ENCODE peak calls at places on chromosomes 6 and 20, in four cellular contexts. A is HepG2, X is K562, N is GM12878. W is an unnamed sample.

GRCh38 chr6:78513856-78514255 is 353.5 kb upstream of the IRAK1BP1 start:
- DNase-seq in A (no peak), X (no peak), N (no peak), W (no peak)

GRCh38 chr6:41630069-41630468 is 8.2 kb upstream of the MDFI start:
- DNase-seq in A (no peak), X (no peak), N (no peak), W (no peak)

GRCh38 chr6:20610636-20611200 is 76.5 kb downstream of the CDKAL1 start:
- DNase-seq in A (no peak), X (no peak), N (no peak), W (no peak)

GRCh38 chr20:21315138-21315537 is 12.0 kb downstream of the XRN2 start:
- DNase-seq in A (no peak), X (no peak), N (no peak), W (no peak)

GRCh38 chr20:33433875-33434274 is 9.7 kb downstream of the SNTA1 start:
- DNase-seq in A (no peak), X (no peak), N (no peak), W (no peak)

GRCh38 chr20:16477632-16478031 is 95.6 kb downstream of the KIF16B start:
- DNase-seq in A (peak), X (no peak), N (no peak), W (no peak)

GRCh38 chr20:33158637-33159385 is 9.1 kb upstream of the BPIFA2 start:
- DNase-seq in A (no peak), X (no peak), N (no peak), W (no peak)

GRCh38 chr6:165774903-165775608 is 112.0 kb upstream of the PDE10A start:
- DNase-seq in A (peak), X (no peak), N (no peak), W (no peak)

GRCh38 chr20:10060223-10060622 is 25.4 kb downstream of the ANKEF1 start:
- DNase-seq in A (no peak), X (no peak), N (no peak), W (no peak)

GRCh38 chr20:50394569-50394968 is 115.6 kb upstream of the PTPN1 start:
- DNase-seq in A (no peak), X (no peak), N (peak), W (no peak)

GRCh38 chr6:30884521-30885480 is 482 bp downstream of the DDR1 start:
- DNase-seq in A (no peak), X (peak), N (no peak), W (peak)

GRCh38 chr6:100202417-100203194 is 208.6 kb upstream of the MCHR2 start:
- DNase-seq in A (no peak), X (no peak), N (no peak), W (no peak)

GRCh38 chr6:132888701-132889100 is 74.3 kb downstream of the RPS12 start:
- DNase-seq in A (no peak), X (no peak), N (no peak), W (no peak)

GRCh38 chr6:111662794-111663231 is 57.1 kb upstream of the TRAF3IP2 start:
- DNase-seq in A (no peak), X (no peak), N (no peak), W (no peak)

GRCh38 chr20:57576942-57577550 is 16.1 kb downstream of the PCK1 start:
- DNase-seq in A (no peak), X (no peak), N (no peak), W (no peak)

GRCh38 chr20:53652090-53652858 is 58.6 kb upstream of the ZNF217 start:
- DNase-seq in A (peak), X (peak), N (peak), W (no peak)

GRCh38 chr20:33940701-33941100 is 53.0 kb upstream of the RALY start:
- DNase-seq in A (no peak), X (no peak), N (no peak), W (no peak)

GRCh38 chr6:45710304-45710821 is 305.3 kb downstream of the CLIC5 start:
- DNase-seq in A (no peak), X (no peak), N (peak), W (no peak)

GRCh38 chr6:166556336-166556735 is 30.1 kb downstream of the RAMACL start:
- DNase-seq in A (no peak), X (no peak), N (no peak), W (no peak)

GRCh38 chr20:1857403-1857941 is 37.7 kb upstream of the SIRPA start:
- DNase-seq in A (no peak), X (no peak), N (no peak), W (no peak)

GRCh38 chr6:125014157-125014957 is 52.1 kb downstream of the RNF217 start:
- DNase-seq in A (no peak), X (no peak), N (no peak), W (no peak)

GRCh38 chr20:38242848-38243449 is 17.6 kb downstream of the KIAA1755 start:
- DNase-seq in A (peak), X (peak), N (no peak), W (peak)

GRCh38 chr6:147285087-147285855 is 81.1 kb downstream of the STXBP5 start:
- DNase-seq in A (peak), X (peak), N (no peak), W (no peak)

GRCh38 chr6:4936681-4937041 is 67.2 kb downstream of the RPP40 start:
- DNase-seq in A (peak), X (peak), N (no peak), W (no peak)

GRCh38 chr6:151257984-151258445 is 18.2 kb downstream of the AKAP12 start:
- DNase-seq in A (no peak), X (no peak), N (no peak), W (no peak)

DNA sequence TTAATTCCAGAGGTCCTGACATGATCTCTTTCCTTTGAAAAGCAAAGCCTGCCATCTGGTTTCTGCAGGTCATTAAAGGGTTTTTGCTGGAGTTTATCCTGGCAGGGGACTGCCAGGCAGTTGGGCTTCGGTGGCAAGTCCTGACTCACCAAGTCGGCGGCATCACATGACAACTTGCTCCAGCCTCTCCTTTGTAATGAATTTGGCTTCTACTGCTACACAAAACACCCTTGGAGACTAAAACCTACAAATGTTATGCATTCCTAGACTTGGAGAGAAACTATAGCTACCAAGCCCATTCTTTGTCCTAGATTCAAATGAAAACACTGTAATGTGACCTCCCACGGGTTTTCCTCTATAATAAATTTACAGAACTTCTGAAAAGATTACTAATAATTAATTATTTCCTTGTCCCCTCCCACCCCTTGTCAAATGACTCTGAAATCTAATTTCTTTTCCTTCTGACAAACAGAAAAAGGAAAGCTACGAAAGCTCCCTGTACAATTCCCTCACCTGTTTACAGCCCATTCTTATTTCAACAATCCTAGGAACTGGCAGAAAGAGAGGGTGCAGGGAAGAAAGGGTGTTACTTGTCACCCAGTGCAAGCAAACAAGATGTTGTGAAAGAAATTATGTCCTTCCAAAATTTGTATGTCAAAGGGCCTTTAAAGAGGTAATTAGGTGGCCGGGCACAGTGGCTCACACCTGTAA is 62.9 kb downstream of the QRSL1 start:
- DNase-seq in A (no peak), X (no peak), N (no peak), W (peak)
- TF ChIP-seq ETV6 in A (no peak), X (no peak), N (no peak), W (no peak)

DNA sequence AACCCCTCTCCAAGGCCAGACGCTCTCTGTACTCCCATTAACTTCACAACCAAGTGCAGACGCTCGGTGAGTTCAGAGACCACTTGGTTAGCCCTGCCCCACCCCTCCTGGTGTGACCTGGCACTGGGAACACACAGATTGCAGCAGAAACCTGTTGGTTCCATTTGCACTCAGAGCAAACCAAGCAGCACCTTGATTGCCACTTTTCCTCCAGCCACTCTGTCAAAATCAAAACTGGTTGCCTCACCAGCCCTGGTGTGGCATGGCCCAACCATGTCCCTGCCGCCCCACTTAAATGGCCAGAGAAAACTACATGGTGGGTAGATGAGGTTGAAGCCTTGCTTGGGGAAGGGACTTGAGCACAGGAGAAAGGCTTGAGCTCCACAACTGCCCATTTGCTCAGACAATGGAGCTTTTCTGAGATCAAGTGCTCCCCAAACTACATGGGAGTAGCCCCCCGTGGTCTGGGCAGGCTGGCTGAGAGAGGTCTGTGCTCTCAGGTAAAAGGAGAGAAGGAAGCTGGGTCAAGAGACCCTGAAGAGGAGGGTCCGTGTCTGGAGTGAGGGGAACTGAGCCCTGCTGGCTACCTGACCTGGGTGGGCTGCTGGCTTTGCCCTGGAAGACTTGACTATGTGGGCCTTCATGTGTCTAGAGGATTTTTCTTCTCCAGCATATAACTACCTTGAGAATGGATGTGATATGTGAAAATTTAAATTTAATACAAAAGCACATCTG is 43.4 kb downstream of the PLCG1 start:
- DNase-seq in A (peak), X (no peak), N (no peak), W (peak)
- TF ChIP-seq ETV6 in A (no peak), X (no peak), N (no peak), W (no peak)

DNA sequence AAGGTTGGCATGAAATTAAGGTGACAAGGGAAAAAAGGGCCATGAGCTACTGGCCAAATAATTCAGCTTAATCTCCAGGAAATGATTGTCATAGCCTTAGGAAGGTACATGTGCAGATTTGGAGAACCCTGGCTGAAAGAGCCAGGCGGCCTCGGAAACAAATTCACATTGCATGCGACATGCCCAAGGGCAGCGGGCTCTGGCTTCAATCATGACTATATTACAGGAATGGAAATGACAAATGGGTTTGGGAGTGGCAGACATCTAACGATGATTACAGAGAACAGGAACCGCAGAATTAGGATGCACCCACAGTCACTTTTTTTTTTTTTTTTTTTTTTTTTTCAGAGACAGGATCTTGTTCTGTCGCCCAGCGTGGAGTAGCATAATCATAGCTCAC is 112.4 kb upstream of the SALL4 start:
- DNase-seq in A (no peak), X (no peak), N (no peak), W (no peak)
- TF ChIP-seq ETV6 in A (no peak), X (no peak), N (no peak), W (no peak)

GRCh38 chr6:43917878-43918382 is 147.9 kb downstream of the VEGFA start:
- DNase-seq in A (no peak), X (peak), N (no peak), W (no peak)
- TF ChIP-seq ETV6 in A (no peak), X (no peak), N (no peak), W (no peak)

GRCh38 chr6:26568601-26569432 is 27.9 kb upstream of the ABT1 start:
- DNase-seq in A (peak), X (peak), N (peak), W (peak)

GRCh38 chr6:26569433-26569764 is 27.4 kb upstream of the ABT1 start:
- DNase-seq in A (no peak), X (no peak), N (no peak), W (no peak)

GRCh38 chr6:26575494-26575939 is 21.2 kb upstream of the ABT1 start:
- DNase-seq in A (no peak), X (peak), N (no peak), W (peak)

GRCh38 chr6:26570027-26570809 is 26.5 kb upstream of the ABT1 start:
- DNase-seq in A (no peak), X (peak), N (no peak), W (no peak)

GRCh38 chr6:26571592-26572296 is 25.0 kb upstream of the ABT1 start:
- DNase-seq in A (peak), X (peak), N (peak), W (peak)
- TF ChIP-seq ETV6 in A (peak), X (peak), N (no peak), W (peak)

W was measured in WTC11.